ENCODE peak calls at places on chromosomes 6 and 20, in ten cellular contexts. L, G, U, J, C, I, N, E, P and V are unnamed samples.

GRCh38 chr6:142301421-142302391 is at the start of gene ADGRG6:
- DNase-seq in L (peak; percentile 28), G (peak; percentile 64), U (peak; percentile 43), J (peak; percentile 75), C (peak; percentile 24), I (no peak), N (no peak), E (no peak), P (peak; percentile 25), V (peak; percentile 58)

GRCh38 chr20:23356203-23356602 is 5.6 kb downstream of the NXT1 start:
- DNase-seq in L (no peak), G (no peak), U (no peak), J (no peak), C (no peak), I (no peak), N (no peak), E (no peak), P (no peak), V (no peak)

GRCh38 chr20:19713851-19714716 is 44.0 kb upstream of the RIN2 start:
- DNase-seq in L (no peak), G (no peak), U (no peak), J (no peak), C (no peak), I (no peak), N (no peak), E (no peak), P (no peak), V (no peak)

GRCh38 chr6:128493877-128494276 is 26.5 kb downstream of the PTPRK start:
- DNase-seq in L (no peak), G (no peak), U (no peak), J (no peak), C (no peak), I (no peak), N (no peak), E (no peak), P (no peak), V (no peak)

GRCh38 chr6:146985111-146985510 is 219.1 kb upstream of the STXBP5 start:
- DNase-seq in L (no peak), G (no peak), U (no peak), J (peak; percentile 57), C (no peak), I (no peak), N (no peak), E (no peak), P (no peak), V (no peak)

GRCh38 chr6:151490996-151491395 is 2.8 kb upstream of the CCDC170 start:
- DNase-seq in L (no peak), G (no peak), U (no peak), J (no peak), C (no peak), I (no peak), N (no peak), E (no peak), P (no peak), V (no peak)

GRCh38 chr6:137286926-137287325 is 67.7 kb upstream of the IFNGR1 start:
- DNase-seq in L (no peak), G (no peak), U (no peak), J (no peak), C (no peak), I (no peak), N (no peak), E (no peak), P (no peak), V (no peak)

GRCh38 chr6:44000164-44000842 is 126.9 kb downstream of the MRPL14 start:
- DNase-seq in L (no peak), G (no peak), U (peak; percentile 77), J (no peak), C (no peak), I (no peak), N (no peak), E (no peak), P (no peak), V (no peak)

GRCh38 chr6:27593861-27594260 is 121.0 kb upstream of the ZNF184 start:
- DNase-seq in L (no peak), G (no peak), U (no peak), J (no peak), C (no peak), I (no peak), N (no peak), E (no peak), P (no peak), V (no peak)

GRCh38 chr20:53679597-53680309 is 86.1 kb upstream of the ZNF217 start:
- DNase-seq in L (no peak), G (no peak), U (no peak), J (peak; percentile 36), C (no peak), I (no peak), N (no peak), E (no peak), P (no peak), V (no peak)

GRCh38 chr6:155146205-155146604 is 117.6 kb upstream of the CLDN20 start:
- DNase-seq in L (no peak), G (no peak), U (no peak), J (no peak), C (no peak), I (no peak), N (no peak), E (no peak), P (no peak), V (no peak)

GRCh38 chr20:44616604-44616964 is 34.2 kb downstream of the PKIG start:
- DNase-seq in L (no peak), G (no peak), U (no peak), J (no peak), C (no peak), I (no peak), N (no peak), E (no peak), P (peak; percentile 68), V (no peak)

GRCh38 chr6:169051371-169051770 is 202.3 kb downstream of the THBS2 start:
- DNase-seq in L (no peak), G (no peak), U (no peak), J (no peak), C (no peak), I (no peak), N (no peak), E (no peak), P (no peak), V (no peak)

GRCh38 chr20:50269111-50270033 is 78.7 kb downstream of the CEBPB start:
- DNase-seq in L (no peak), G (no peak), U (no peak), J (no peak), C (no peak), I (no peak), N (no peak), E (no peak), P (no peak), V (no peak)

GRCh38 chr6:113433506-113433991 is 423.6 kb upstream of the MARCKS start:
- DNase-seq in L (no peak), G (no peak), U (no peak), J (peak; percentile 81), C (no peak), I (no peak), N (no peak), E (peak; percentile 79), P (peak; percentile 28), V (no peak)

GRCh38 chr6:122283884-122284283 is 115.6 kb upstream of the HSF2 start:
- DNase-seq in L (no peak), G (no peak), U (no peak), J (no peak), C (no peak), I (no peak), N (no peak), E (no peak), P (no peak), V (no peak)

GRCh38 chr20:645318-646106 is 7.5 kb downstream of the SRXN1 start:
- DNase-seq in L (peak; percentile 91), G (peak; percentile 77), U (peak; percentile 93), J (peak; percentile 87), C (peak; percentile 39), I (peak; percentile 67), N (peak; percentile 90), E (no peak), P (peak; percentile 71), V (peak; percentile 92)

GRCh38 chr20:5008743-5009142 is 7.4 kb upstream of the SLC23A2 start:
- DNase-seq in L (no peak), G (no peak), U (no peak), J (no peak), C (no peak), I (no peak), N (no peak), E (no peak), P (no peak), V (no peak)

GRCh38 chr6:134308800-134309199 is 9.1 kb downstream of the SGK1 start:
- DNase-seq in L (no peak), G (no peak), U (no peak), J (no peak), C (no peak), I (no peak), N (no peak), E (no peak), P (no peak), V (no peak)

GRCh38 chr20:53654932-53655674 is 61.5 kb upstream of the ZNF217 start:
- DNase-seq in L (no peak), G (no peak), U (no peak), J (peak; percentile 53), C (no peak), I (no peak), N (no peak), E (no peak), P (no peak), V (no peak)

GRCh38 chr6:158015188-158015506 is 33.5 kb downstream of the SYNJ2 start:
- DNase-seq in L (no peak), G (no peak), U (no peak), J (no peak), C (no peak), I (no peak), N (no peak), E (no peak), P (no peak), V (no peak)

GRCh38 chr6:149212892-149213786 is 104.4 kb upstream of the TAB2 start:
- DNase-seq in L (no peak), G (no peak), U (no peak), J (no peak), C (no peak), I (no peak), N (no peak), E (no peak), P (no peak), V (no peak)
- TF ChIP-seq CTCF in L (no peak), G (no peak), U (no peak), J (no peak), C (no peak), I (no peak), N (no peak), E (no peak), P (no peak), V (no peak)

GRCh38 chr6:23174781-23175361 is 605.5 kb downstream of the HDGFL1 start:
- DNase-seq in L (no peak), G (no peak), U (no peak), J (peak; percentile 21), C (no peak), I (no peak), N (no peak), E (no peak), P (no peak), V (no peak)
- TF ChIP-seq CTCF in L (no peak), G (no peak), U (no peak), J (no peak), C (no peak), I (no peak), N (no peak), E (no peak), P (no peak), V (no peak)

GRCh38 chr6:40955181-40955550 is 83.9 kb downstream of the UNC5CL start:
- DNase-seq in L (no peak), G (no peak), U (no peak), J (no peak), C (no peak), I (no peak), N (no peak), E (no peak), P (no peak), V (no peak)
- TF ChIP-seq CTCF in L (no peak), G (no peak), U (no peak), J (no peak), C (no peak), I (no peak), N (no peak), E (no peak), P (no peak), V (no peak)

GRCh38 chr6:167579786-167580370 is 246.8 kb upstream of the AFDN start:
- DNase-seq in L (no peak), G (no peak), U (no peak), J (no peak), C (no peak), I (no peak), N (peak; percentile 30), E (no peak), P (no peak), V (no peak)
- TF ChIP-seq CTCF in L (no peak), G (no peak), U (no peak), J (no peak), C (no peak), I (no peak), N (no peak), E (no peak), P (no peak), V (no peak)